ENCODE peak calls at places on chromosomes 3 and 15, in eight cellular contexts. U, Q, P, K, S, B, E and J are unnamed samples.

GRCh38 chr3:193673845-193674244 is 80.8 kb downstream of the OPA1 start:
- DNase-seq in U (no peak), Q (no peak), P (no peak), K (no peak), S (no peak), B (no peak), E (no peak), J (no peak)

GRCh38 chr15:68749365-68750141 is 71.1 kb downstream of the ANP32A start:
- DNase-seq in U (no peak), Q (no peak), P (no peak), K (no peak), S (no peak), B (no peak), E (no peak), J (no peak)

GRCh38 chr3:144187531-144188230 is 216.1 kb downstream of the DIPK2A start:
- DNase-seq in U (no peak), Q (no peak), P (no peak), K (no peak), S (peak; percentile 76), B (no peak), E (no peak), J (no peak)

GRCh38 chr3:131535131-131535530 is 32.4 kb upstream of the MRPL3 start:
- DNase-seq in U (no peak), Q (no peak), P (no peak), K (no peak), S (peak; percentile 44), B (no peak), E (no peak), J (no peak)

GRCh38 chr3:150913174-150913922 is 8.1 kb upstream of the MINDY4B start:
- DNase-seq in U (no peak), Q (no peak), P (no peak), K (no peak), S (no peak), B (no peak), E (no peak), J (no peak)

GRCh38 chr15:63054985-63055384 is 12.4 kb downstream of the TPM1 start:
- DNase-seq in U (peak; percentile 26), Q (no peak), P (no peak), K (no peak), S (no peak), B (no peak), E (no peak), J (no peak)

GRCh38 chr3:11784962-11785361 is 61.7 kb downstream of the TAMM41 start:
- DNase-seq in U (no peak), Q (no peak), P (no peak), K (no peak), S (no peak), B (no peak), E (peak; percentile 30), J (no peak)

GRCh38 chr15:75597667-75598341 is 18.7 kb upstream of the PTPN9 start:
- DNase-seq in U (peak; percentile 36), Q (no peak), P (no peak), K (no peak), S (no peak), B (peak; percentile 40), E (no peak), J (no peak)

GRCh38 chr3:170584585-170585007 is 1.3 kb downstream of the SLC7A14 start:
- DNase-seq in U (peak; percentile 56), Q (peak; percentile 93), P (peak; percentile 76), K (peak; percentile 28), S (peak; percentile 39), B (peak; percentile 78), E (peak; percentile 49), J (peak; percentile 46)